ENCODE peak calls at places on chromosomes 1 and 21, in seven cellular contexts. T, P, E, W, Q, R and D are unnamed samples. For H3K36me3 and H3K27me3, the result is how much of the 10 kb centered on the place peaks cover.

GRCh38 chr1:30405081-30405480 is 318.3 kb downstream of the MATN1 start:
- DNase-seq in T (no peak), P (peak), E (no peak), W (no peak), Q (no peak), R (no peak), D (no peak)

GRCh38 chr1:43282220-43283195 is 2.9 kb downstream of the C1orf210 start:
- DNase-seq in T (no peak), P (peak), E (no peak), W (no peak), Q (no peak), R (no peak), D (peak)

GRCh38 chr1:109113787-109114568 is at the start of gene ELAPOR1:
- DNase-seq in T (peak), P (no peak), E (peak), W (no peak), Q (peak), R (peak), D (peak)

GRCh38 chr1:186152945-186153309 is 222.1 kb downstream of the TPR start:
- DNase-seq in T (peak), P (no peak), E (no peak), W (no peak), Q (no peak), R (no peak), D (no peak)

GRCh38 chr1:209527372-209527771 is 56.1 kb upstream of the CAMK1G start:
- DNase-seq in T (no peak), P (no peak), E (peak), W (no peak), Q (no peak), R (no peak), D (no peak)

GRCh38 chr1:85230305-85230977 is 29.0 kb downstream of the C1orf52 start:
- DNase-seq in T (no peak), P (no peak), E (peak), W (no peak), Q (no peak), R (peak), D (no peak)

GRCh38 chr21:32122082-32122481 is 156.8 kb downstream of the MIS18A start:
- DNase-seq in T (no peak), P (no peak), E (no peak), W (no peak), Q (no peak), R (peak), D (peak)

GRCh38 chr1:168509875-168510594 is 33.8 kb downstream of the XCL2 start:
- DNase-seq in T (no peak), P (no peak), E (no peak), W (no peak), Q (peak), R (no peak), D (no peak)

GRCh38 chr1:19942088-19942487 is 18.7 kb upstream of the PLA2G2E start:
- DNase-seq in T (no peak), P (no peak), E (no peak), W (no peak), Q (no peak), R (no peak), D (no peak)

GRCh38 chr21:45830720-45831366 is 150.7 kb upstream of the COL6A1 start:
- DNase-seq in T (no peak), P (no peak), E (no peak), W (no peak), Q (no peak), R (no peak), D (peak)

GRCh38 chr1:37032660-37033354 is 1.5 kb downstream of the GRIK3 start:
- DNase-seq in T (no peak), P (no peak), E (no peak), W (no peak), Q (no peak), R (peak), D (peak)

GRCh38 chr1:113835686-113836290 is 23.5 kb upstream of the RSBN1 start:
- DNase-seq in T (peak), P (no peak), E (peak), W (no peak), Q (peak), R (peak), D (peak)

GRCh38 chr1:245684636-245685035 is 529.9 kb downstream of the KIF26B start:
- DNase-seq in T (no peak), P (no peak), E (no peak), W (no peak), Q (no peak), R (no peak), D (peak)

GRCh38 chr1:181077576-181078242 is 10.8 kb upstream of the IER5 start:
- DNase-seq in T (peak), P (no peak), E (peak), W (no peak), Q (no peak), R (no peak), D (no peak)

GRCh38 chr1:161290779-161291178 is 19.0 kb downstream of the MPZ start:
- DNase-seq in T (no peak), P (no peak), E (no peak), W (no peak), Q (no peak), R (no peak), D (no peak)

GRCh38 chr1:235644693-235645305 is 4.8 kb downstream of the GNG4 start:
- DNase-seq in T (no peak), P (peak), E (no peak), W (no peak), Q (no peak), R (no peak), D (no peak)

GRCh38 chr1:183607322-183607980 is 17.2 kb upstream of the NCF2 start:
- DNase-seq in T (no peak), P (no peak), E (no peak), W (no peak), Q (no peak), R (no peak), D (no peak)

GRCh38 chr1:94543003-94543402 is 1.4 kb upstream of the F3 start:
- DNase-seq in T (peak), P (no peak), E (peak), W (no peak), Q (no peak), R (no peak), D (no peak)

GRCh38 chr1:21839337-21840037 is 27.4 kb downstream of the LDLRAD2 start:
- DNase-seq in T (no peak), P (no peak), E (no peak), W (no peak), Q (no peak), R (no peak), D (no peak)

GRCh38 chr1:60828944-60829343 is 253.4 kb upstream of the NFIA start:
- DNase-seq in T (no peak), P (no peak), E (no peak), W (no peak), Q (no peak), R (peak), D (no peak)
- H3K4me3 ChIP-seq in T (no peak), P (no peak), E (no peak), W (no peak), Q (no peak), R (no peak), D (no peak)

GRCh38 chr1:24127134-24127800 is 15.3 kb upstream of the MYOM3 start:
- DNase-seq in T (no peak), P (no peak), E (no peak), W (no peak), Q (no peak), R (no peak), D (no peak)

GRCh38 chr1:24127801-24128363 is 15.1 kb downstream of the IL22RA1 start:
- DNase-seq in T (no peak), P (no peak), E (no peak), W (no peak), Q (no peak), R (no peak), D (no peak)

GRCh38 chr1:24126672-24127023 is 14.7 kb upstream of the MYOM3 start:
- DNase-seq in T (no peak), P (no peak), E (no peak), W (no peak), Q (no peak), R (no peak), D (no peak)

GRCh38 chr1:24133819-24134218 is 9.1 kb downstream of the IL22RA1 start:
- DNase-seq in T (no peak), P (no peak), E (no peak), W (no peak), Q (no peak), R (no peak), D (no peak)

GRCh38 chr1:24130385-24130784 is 12.6 kb downstream of the IL22RA1 start:
- DNase-seq in T (no peak), P (no peak), E (no peak), W (no peak), Q (no peak), R (no peak), D (no peak)
- H3K36me3 ChIP-seq in T (under half), P (under half), E (under half), W (under half), Q (under half), R (under half), D (under half)

GRCh38 chr1:3390291-3390690 is 64.2 kb upstream of the ARHGEF16 start:
- DNase-seq in T (no peak), P (no peak), E (no peak), W (no peak), Q (no peak), R (no peak), D (no peak)

GRCh38 chr1:3387401-3387800 is 67.1 kb upstream of the ARHGEF16 start:
- DNase-seq in T (no peak), P (no peak), E (no peak), W (no peak), Q (no peak), R (no peak), D (no peak)

GRCh38 chr1:3386603-3387002 is 67.9 kb upstream of the ARHGEF16 start:
- DNase-seq in T (no peak), P (no peak), E (no peak), W (no peak), Q (no peak), R (no peak), D (no peak)

GRCh38 chr1:3391711-3392110 is 62.8 kb upstream of the ARHGEF16 start:
- DNase-seq in T (no peak), P (no peak), E (no peak), W (no peak), Q (no peak), R (peak), D (peak)

GRCh38 chr1:3389093-3389833 is 65.2 kb upstream of the ARHGEF16 start:
- DNase-seq in T (no peak), P (no peak), E (no peak), W (no peak), Q (no peak), R (peak), D (no peak)
- H3K27me3 ChIP-seq in T (under half), P (half or more), E (half or more), W (under half), Q (half or more), R (under half), D (under half)

GRCh38 chr1:8428441-8428840 is 110.5 kb downstream of the SLC45A1 start:
- DNase-seq in T (no peak), P (no peak), E (no peak), W (no peak), Q (no peak), R (no peak), D (no peak)
- H3K4me3 ChIP-seq in T (no peak), P (no peak), E (no peak), W (no peak), Q (no peak), R (no peak), D (no peak)

GRCh38 chr1:11026052-11026451 is 13.6 kb downstream of the TARDBP start:
- DNase-seq in T (no peak), P (no peak), E (no peak), W (no peak), Q (no peak), R (no peak), D (no peak)

GRCh38 chr1:11025618-11026017 is 13.2 kb downstream of the TARDBP start:
- DNase-seq in T (no peak), P (no peak), E (no peak), W (no peak), Q (no peak), R (no peak), D (no peak)

GRCh38 chr1:11027316-11027715 is 14.9 kb downstream of the TARDBP start:
- DNase-seq in T (no peak), P (no peak), E (no peak), W (no peak), Q (no peak), R (no peak), D (no peak)

GRCh38 chr1:11028018-11028417 is 15.6 kb downstream of the TARDBP start:
- DNase-seq in T (no peak), P (no peak), E (no peak), W (no peak), Q (no peak), R (no peak), D (no peak)

GRCh38 chr1:11026903-11027302 is 14.4 kb downstream of the TARDBP start:
- DNase-seq in T (no peak), P (no peak), E (no peak), W (no peak), Q (no peak), R (no peak), D (no peak)
- H3K36me3 ChIP-seq in T (under half), P (half or more), E (under half), W (under half), Q (under half), R (under half), D (under half)

GRCh38 chr1:4784761-4785160 is 130.4 kb downstream of the AJAP1 start:
- DNase-seq in T (no peak), P (no peak), E (no peak), W (no peak), Q (no peak), R (no peak), D (no peak)

GRCh38 chr1:4778056-4778455 is 123.6 kb downstream of the AJAP1 start:
- DNase-seq in T (no peak), P (no peak), E (peak), W (no peak), Q (no peak), R (no peak), D (peak)

GRCh38 chr1:4786061-4786460 is 131.7 kb downstream of the AJAP1 start:
- DNase-seq in T (no peak), P (no peak), E (no peak), W (no peak), Q (no peak), R (no peak), D (no peak)

GRCh38 chr1:4787551-4787950 is 133.1 kb downstream of the AJAP1 start:
- DNase-seq in T (no peak), P (no peak), E (no peak), W (no peak), Q (no peak), R (no peak), D (no peak)

DNA sequence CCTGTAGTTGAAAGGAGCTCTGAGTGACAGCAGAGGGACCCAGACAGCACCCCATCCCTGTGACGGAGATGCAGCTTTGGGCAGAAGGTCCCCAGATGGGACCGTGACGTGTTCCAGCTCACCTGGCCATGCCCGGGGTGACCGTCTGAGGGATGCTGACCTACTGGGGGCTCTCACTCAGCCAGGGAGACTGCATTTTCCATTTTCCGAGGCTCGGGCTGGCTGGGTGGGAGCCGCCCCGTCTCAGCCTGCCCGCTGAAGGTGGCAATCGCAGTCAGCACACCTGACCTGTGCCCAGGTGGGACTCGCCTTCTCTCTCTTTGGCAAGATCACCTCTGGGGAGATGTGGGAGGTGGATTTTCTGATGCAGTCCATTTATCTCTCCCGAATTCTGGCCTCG is 127.2 kb downstream of the AJAP1 start:
- DNase-seq in T (no peak), P (no peak), E (no peak), W (no peak), Q (no peak), R (no peak), D (no peak)
- H3K27me3 ChIP-seq in T (under half), P (under half), E (under half), W (under half), Q (half or more), R (under half), D (under half)